ENCODE peak calls at places on chromosomes 7 and 10, in nine cellular contexts. Y is upper lobe of left lung; R is CD8-positive, alpha-beta memory T cell; O is gastrocnemius medialis; T is lower lobe of right lung; G is CD4-positive, alpha-beta T cell; D is MM.1S; Q is astrocyte; J is heart right ventricle. X is an unnamed sample.

GRCh38 chr7:5453566-5454075 is 30.0 kb upstream of the TNRC18 start:
- DNase-seq in R (no peak), J (no peak), O (no peak), D (no peak), Y (no peak), Q (no peak), T (no peak), G (no peak), X (no peak)

GRCh38 chr10:12940791-12941190 is 60.7 kb downstream of the CCDC3 start:
- DNase-seq in D (no peak), R (no peak), T (no peak), O (no peak), Y (no peak), G (no peak), J (no peak), Q (no peak), X (no peak)

GRCh38 chr10:38228394-38228793 is 134.3 kb downstream of the ZNF37A start:
- DNase-seq in O (no peak), T (no peak), D (no peak), J (no peak), Y (no peak), R (no peak), G (no peak), Q (no peak), X (no peak)

GRCh38 chr7:27154369-27154768 is 2.0 kb upstream of the HOXA3 start:
- DNase-seq in J (no peak), Y (peak), G (no peak), D (no peak), R (no peak), T (no peak), O (no peak), Q (no peak), X (no peak)

GRCh38 chr10:71191019-71191418 is 21.4 kb upstream of the UNC5B start:
- DNase-seq in T (no peak), O (no peak), R (no peak), G (no peak), Q (no peak), J (no peak), Y (no peak), D (no peak), X (no peak)

GRCh38 chr10:70843776-70844489 is 28.2 kb downstream of the SGPL1 start:
- DNase-seq in T (no peak), D (no peak), G (no peak), O (no peak), R (no peak), Q (no peak), J (no peak), Y (no peak), X (no peak)

GRCh38 chr10:1737222-1738061 is at the start of gene ADARB2:
- DNase-seq in Q (no peak), O (no peak), D (no peak), Y (no peak), J (peak), R (no peak), T (no peak), G (no peak), X (peak)

GRCh38 chr10:100882681-100883321 is 30.0 kb upstream of the SLF2 start:
- DNase-seq in R (no peak), T (no peak), O (no peak), J (no peak), Q (peak), D (no peak), G (no peak), Y (no peak), X (no peak)

GRCh38 chr10:119197921-119198320 is 9.4 kb upstream of the GRK5 start:
- DNase-seq in R (no peak), O (no peak), T (no peak), D (no peak), Q (peak), Y (no peak), G (no peak), J (no peak), X (no peak)

GRCh38 chr7:93228302-93228701 is 2.0 kb upstream of the HEPACAM2 start:
- DNase-seq in J (no peak), G (no peak), D (peak), O (no peak), R (peak), T (no peak), Y (no peak), Q (peak), X (no peak)

GRCh38 chr7:120950026-120950538 is 495 bp upstream of the ING3 start:
- DNase-seq in R (no peak), G (no peak), O (no peak), J (no peak), D (peak), Q (no peak), T (no peak), Y (no peak), X (no peak)

GRCh38 chr10:88881335-88881734 is 1.3 kb downstream of the STAMBPL1 start:
- DNase-seq in G (no peak), O (no peak), J (no peak), R (no peak), Q (no peak), T (no peak), D (no peak), Y (no peak), X (no peak)

GRCh38 chr7:37112882-37113281 is 335.8 kb downstream of the ELMO1 start:
- DNase-seq in Q (no peak), Y (peak), R (no peak), G (no peak), T (no peak), J (no peak), D (no peak), O (no peak), X (no peak)

GRCh38 chr7:65509368-65510186 is 135.9 kb downstream of the ZNF92 start:
- DNase-seq in T (no peak), D (peak), J (peak), R (peak), Q (no peak), G (no peak), O (no peak), Y (no peak), X (no peak)

GRCh38 chr7:80833289-80834104 is 85.4 kb downstream of the SEMA3C start:
- DNase-seq in O (no peak), G (no peak), Q (peak), R (no peak), T (no peak), Y (no peak), D (no peak), J (no peak), X (no peak)

GRCh38 chr7:29239638-29240037 is 45.1 kb downstream of the CHN2 start:
- DNase-seq in T (no peak), J (no peak), R (no peak), O (no peak), Q (no peak), D (no peak), G (no peak), Y (no peak), X (no peak)

GRCh38 chr7:68107968-68108367 is 1111.3 kb downstream of the TYW1 start:
- DNase-seq in G (no peak), Y (no peak), D (peak), J (no peak), R (no peak), O (no peak), Q (peak), T (no peak), X (no peak)

GRCh38 chr7:39624202-39624807 is 933 bp downstream of the RALA start:
- DNase-seq in Y (peak), G (no peak), R (no peak), O (no peak), Q (no peak), D (peak), J (no peak), T (no peak), X (no peak)

GRCh38 chr7:115618676-115619075 is 411.9 kb downstream of the TFEC start:
- DNase-seq in Q (peak), T (no peak), J (no peak), Y (no peak), G (no peak), O (no peak), D (no peak), R (no peak), X (no peak)

GRCh38 chr7:2807846-2808772 is 36.0 kb downstream of the GNA12 start:
- DNase-seq in G (no peak), J (no peak), Y (peak), D (no peak), R (no peak), Q (no peak), O (no peak), T (no peak), X (no peak)

GRCh38 chr7:42232275-42232674 is 4.7 kb downstream of the GLI3 start:
- DNase-seq in T (no peak), O (no peak), Q (peak), G (no peak), Y (no peak), R (no peak), J (no peak), D (no peak), X (no peak)

GRCh38 chr10:75286901-75287300 is 51.1 kb upstream of the COMTD1 start:
- DNase-seq in Q (no peak), G (no peak), Y (no peak), J (no peak), O (no peak), R (no peak), D (no peak), T (no peak), X (no peak)

GRCh38 chr10:27792191-27792590 is 46.6 kb upstream of the MKX start:
- DNase-seq in Y (no peak), G (no peak), Q (peak), D (no peak), R (no peak), T (no peak), J (no peak), O (no peak), X (no peak)

GRCh38 chr7:97016392-97017196 is 8.0 kb downstream of the DLX5 start:
- DNase-seq in Y (no peak), J (no peak), T (no peak), Q (no peak), R (no peak), D (no peak), G (no peak), O (no peak), X (no peak)

GRCh38 chr7:137953692-137954470 is 48.0 kb downstream of the CREB3L2 start:
- DNase-seq in Y (no peak), D (no peak), R (no peak), O (no peak), J (no peak), T (no peak), G (no peak), Q (peak), X (no peak)

GRCh38 chr10:103244663-103245271 is 920 bp upstream of the RPEL1 start:
- DNase-seq in J (peak), R (peak), T (peak), G (peak), D (peak), Y (peak), Q (no peak), O (peak), X (no peak)

GRCh38 chr10:101643546-101643945 is 51.4 kb downstream of the FBXW4 start:
- DNase-seq in D (no peak), J (no peak), R (no peak), Y (no peak), G (no peak), T (no peak), Q (no peak), O (no peak), X (no peak)

GRCh38 chr7:17564678-17565209 is 266.3 kb downstream of the AHR start:
- DNase-seq in R (no peak), G (no peak), Y (no peak), D (no peak), J (no peak), T (no peak), O (no peak), Q (peak), X (no peak)

GRCh38 chr10:63273575-63273974 is 140.4 kb downstream of the NRBF2 start:
- DNase-seq in D (no peak), J (no peak), O (no peak), R (peak), G (no peak), Q (no peak), Y (no peak), T (no peak), X (no peak)

GRCh38 chr7:108805808-108806397 is 236.2 kb downstream of the DNAJB9 start:
- DNase-seq in Q (peak), G (no peak), R (no peak), O (no peak), Y (no peak), T (no peak), J (no peak), D (peak), X (no peak)

GRCh38 chr10:103915794-103916193 is 2.2 kb downstream of the STN1 start:
- DNase-seq in G (peak), R (peak), T (no peak), Q (no peak), J (no peak), Y (peak), O (no peak), D (no peak), X (no peak)

GRCh38 chr10:87661861-87662785 is 2.4 kb downstream of the PAPSS2 start:
- DNase-seq in Q (no peak), R (no peak), Y (no peak), G (no peak), J (no peak), T (no peak), O (no peak), D (no peak), X (no peak)

GRCh38 chr10:123212640-123213039 is 58.4 kb downstream of the BUB3 start:
- DNase-seq in Y (no peak), Q (no peak), T (no peak), J (no peak), O (no peak), D (no peak), G (no peak), R (no peak), X (no peak)

DNA sequence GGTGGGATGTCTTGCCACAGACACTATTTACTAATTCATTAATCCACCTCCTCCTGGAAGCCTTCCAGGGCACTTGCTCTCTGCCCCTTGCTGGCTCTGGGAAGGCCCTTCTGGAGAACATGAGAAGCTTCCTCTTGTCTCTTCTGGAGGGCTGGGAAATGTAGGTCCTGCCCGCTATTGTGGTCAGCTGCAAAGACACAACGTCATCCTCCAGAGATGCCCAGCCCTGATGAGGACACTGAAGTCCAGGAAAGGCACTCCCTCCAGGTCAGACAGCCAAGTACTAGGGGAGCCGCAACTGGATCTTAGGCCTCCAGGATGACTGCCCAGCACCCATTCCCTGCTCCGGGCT is 9.6 kb upstream of the TACR2 start:
- DNase-seq in D (no peak), Y (no peak), O (no peak), J (no peak), R (no peak), Q (peak), G (no peak), T (no peak), X (no peak)
- H3K27ac ChIP-seq in D (no peak), Y (peak), O (no peak), J (no peak), R (peak), Q (no peak), G (peak), T (peak), X (no peak)

DNA sequence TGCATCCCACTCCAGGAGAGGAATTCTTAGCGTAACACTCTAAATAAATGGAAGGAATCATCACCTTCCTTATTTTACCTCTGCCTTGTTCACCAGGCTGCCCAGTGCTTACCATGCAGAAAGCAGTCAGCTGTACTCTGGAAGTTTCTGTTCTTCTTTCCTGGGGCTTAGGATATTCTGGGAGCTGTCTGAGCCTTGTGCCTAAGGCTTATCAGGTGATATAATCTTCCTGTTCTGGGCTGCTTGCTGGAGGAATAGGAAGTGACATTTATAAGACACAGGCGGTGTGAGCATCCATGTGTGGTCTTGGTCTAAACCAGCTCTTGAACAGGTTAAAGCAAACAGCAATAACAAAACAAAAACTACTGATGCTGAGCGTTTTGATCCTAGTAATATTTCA is 13.5 kb downstream of the KCTD7 start:
- DNase-seq in Y (no peak), D (no peak), Q (no peak), G (no peak), J (no peak), R (no peak), T (no peak), O (no peak), X (no peak)
- H3K27ac ChIP-seq in Y (no peak), D (no peak), Q (no peak), G (no peak), J (no peak), R (no peak), T (no peak), O (no peak), X (no peak)

GRCh38 chr10:95308389-95309302 is 17.8 kb upstream of the PDLIM1 start:
- DNase-seq in R (no peak), Y (peak), T (peak), G (no peak), J (peak), O (peak), D (no peak), Q (peak), X (no peak)
- H3K27ac ChIP-seq in R (peak), Y (peak), T (peak), G (no peak), J (peak), O (peak), D (no peak), Q (peak), X (no peak)

GRCh38 chr10:49207113-49207512 is 18.9 kb upstream of the TMEM273 start:
- DNase-seq in J (no peak), R (no peak), G (no peak), D (no peak), O (no peak), Q (no peak), T (no peak), Y (no peak), X (no peak)
- H3K27ac ChIP-seq in J (no peak), R (no peak), G (no peak), D (no peak), O (no peak), Q (no peak), T (no peak), Y (no peak), X (no peak)

GRCh38 chr10:17428096-17428615 is 26.2 kb downstream of the ST8SIA6 start:
- DNase-seq in Y (no peak), T (no peak), J (no peak), G (no peak), R (no peak), D (no peak), O (no peak), Q (no peak), X (no peak)
- H3K27ac ChIP-seq in Y (peak), T (peak), J (peak), G (peak), R (peak), D (no peak), O (no peak), Q (no peak), X (no peak)

GRCh38 chr10:6411424-6411823 is 168.7 kb downstream of the PRKCQ start:
- DNase-seq in R (no peak), Y (no peak), J (no peak), T (no peak), D (no peak), Q (no peak), G (no peak), O (no peak), X (no peak)

GRCh38 chr10:6407034-6407721 is 172.9 kb downstream of the PRKCQ start:
- DNase-seq in R (no peak), Q (no peak), J (no peak), D (no peak), O (no peak), Y (no peak), T (no peak), G (no peak), X (no peak)

GRCh38 chr10:6408799-6409198 is 171.3 kb downstream of the PRKCQ start:
- DNase-seq in G (no peak), J (no peak), R (no peak), Y (no peak), O (no peak), Q (no peak), T (no peak), D (no peak), X (no peak)

GRCh38 chr10:6410830-6411229 is 169.2 kb downstream of the PRKCQ start:
- DNase-seq in Y (no peak), O (no peak), T (no peak), Q (no peak), G (no peak), J (no peak), D (no peak), R (no peak), X (no peak)

GRCh38 chr10:6409982-6410694 is 169.9 kb downstream of the PRKCQ start:
- DNase-seq in Y (peak), D (peak), T (no peak), J (no peak), Q (peak), R (peak), G (peak), O (peak), X (no peak)
- H3K27ac ChIP-seq in Y (peak), D (no peak), T (peak), J (peak), Q (no peak), R (peak), G (peak), O (peak), X (no peak)

DNA sequence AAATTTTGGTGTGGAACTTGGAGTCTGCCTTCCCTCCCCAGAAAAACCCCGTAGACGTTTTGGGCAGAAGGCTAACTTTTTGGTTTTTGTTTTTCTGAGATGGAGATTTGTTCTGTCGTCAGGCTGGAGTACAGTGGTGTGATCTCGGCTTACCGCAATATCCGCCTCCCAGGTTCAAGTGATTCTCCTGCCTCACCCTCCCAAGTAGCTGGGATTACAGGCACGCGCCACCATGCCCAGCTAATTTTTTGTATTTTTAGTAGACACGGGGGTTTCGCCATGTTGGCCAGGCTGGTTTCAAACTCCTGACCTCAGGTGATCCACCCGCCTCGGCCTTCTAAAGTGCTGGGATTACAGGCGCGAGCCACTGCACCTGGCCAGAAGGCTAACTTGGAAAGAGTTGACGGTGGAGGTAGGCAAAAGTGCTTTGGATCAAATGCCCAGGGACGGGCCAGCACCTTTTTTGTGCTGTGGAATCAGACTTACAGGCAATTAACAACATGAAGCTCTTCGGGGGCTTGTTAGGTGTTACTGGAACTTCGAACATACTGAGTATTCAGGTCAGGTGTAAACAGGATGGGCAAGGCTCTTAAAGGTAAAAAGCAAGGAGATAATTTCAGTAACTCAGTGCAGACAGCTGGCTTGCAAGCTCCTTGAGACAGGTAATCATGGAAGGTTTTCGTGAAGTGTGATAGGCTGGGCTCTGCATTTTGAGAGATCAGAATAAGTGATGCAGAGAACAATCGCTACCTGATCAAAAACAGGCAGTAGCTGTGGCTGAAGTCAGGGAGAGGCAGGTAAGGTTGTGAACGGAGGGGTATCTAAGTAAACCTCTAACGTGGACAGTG is 1.8 kb downstream of the PPP1R35 start:
- DNase-seq in G (no peak), D (no peak), J (no peak), T (peak), Q (no peak), R (no peak), O (no peak), Y (no peak), X (no peak)
- H3K27ac ChIP-seq in G (no peak), D (peak), J (peak), T (peak), Q (no peak), R (peak), O (peak), Y (peak), X (no peak)

DNA sequence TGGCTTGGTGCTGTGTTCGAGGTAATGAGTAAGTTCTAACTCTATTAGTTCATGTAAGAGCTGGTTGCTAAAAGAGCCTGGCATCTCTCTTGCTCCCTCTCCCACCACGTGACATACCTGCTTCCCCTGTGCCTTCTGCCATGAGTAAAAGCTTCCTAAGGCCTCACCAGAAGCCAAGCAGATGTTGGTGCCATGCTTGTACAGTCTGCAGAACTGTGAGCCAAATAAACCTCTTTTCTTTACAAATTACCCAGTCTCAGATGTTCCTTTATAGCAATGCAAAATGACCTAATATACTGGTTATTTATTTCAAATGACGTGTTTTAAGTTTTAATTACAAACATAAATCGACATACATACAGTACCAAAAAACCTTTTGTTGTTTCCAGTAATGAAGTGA is 101.7 kb upstream of the DNAJC1 start:
- DNase-seq in G (no peak), O (no peak), Q (no peak), Y (no peak), T (no peak), R (no peak), J (no peak), D (no peak), X (no peak)
- H3K27ac ChIP-seq in G (no peak), O (no peak), Q (no peak), Y (no peak), T (no peak), R (no peak), J (no peak), D (no peak), X (no peak)

X was measured in substantia nigra.